ENCODE peak calls at places on chromosomes 11 and 22, in nine cellular contexts. D, Y, A, F, O, K, R, S and E are unnamed samples.

GRCh38 chr22:42313804-42314581 is 43.5 kb upstream of the TCF20 start:
- DNase-seq in K (no peak), O (no peak), A (peak), S (peak), Y (no peak), D (no peak), F (peak), R (peak), E (peak)

GRCh38 chr22:28442951-28443876 is 236.4 kb downstream of the TTC28 start:
- DNase-seq in D (no peak), K (peak), R (peak), Y (no peak), F (no peak), A (no peak), S (no peak), O (no peak), E (peak)

GRCh38 chr11:112162761-112163669 is 879 bp downstream of the IL18 start:
- DNase-seq in Y (no peak), K (peak), F (no peak), S (no peak), D (no peak), O (no peak), A (peak), R (no peak), E (no peak)

GRCh38 chr22:49960967-49961600 is 512 bp downstream of the PIM3 start:
- DNase-seq in K (peak), F (peak), D (no peak), S (no peak), Y (no peak), R (no peak), A (no peak), O (no peak), E (peak)

GRCh38 chr11:20360650-20361049 is 2.9 kb upstream of the HTATIP2 start:
- DNase-seq in D (no peak), K (peak), F (peak), S (peak), O (no peak), A (peak), Y (no peak), R (peak), E (peak)

GRCh38 chr11:65611028-65611757 is 2.8 kb downstream of the MAP3K11 start:
- DNase-seq in S (no peak), F (no peak), D (no peak), Y (no peak), R (no peak), O (no peak), K (no peak), A (no peak), E (no peak)

GRCh38 chr11:46304605-46305004 is 27.1 kb downstream of the CREB3L1 start:
- DNase-seq in O (no peak), Y (no peak), S (no peak), A (no peak), D (no peak), R (no peak), K (no peak), F (no peak), E (no peak)

GRCh38 chr11:127639916-127640315 is 639.3 kb upstream of the KIRREL3 start:
- DNase-seq in R (no peak), O (no peak), S (no peak), Y (no peak), F (no peak), D (no peak), K (no peak), A (no peak), E (no peak)

GRCh38 chr11:207213-208176 is at the start of the genes BET1L and RIC8A:
- DNase-seq in O (peak), K (peak), D (peak), R (peak), S (peak), Y (peak), A (peak), F (peak), E (peak)

GRCh38 chr11:117551761-117552343 is 224.2 kb downstream of the CEP164 start:
- DNase-seq in Y (no peak), R (no peak), D (no peak), F (no peak), O (no peak), S (no peak), K (no peak), A (no peak), E (no peak)

GRCh38 chr22:47381240-47381639 is 618.8 kb downstream of the TBC1D22A start:
- DNase-seq in A (no peak), O (no peak), D (no peak), S (no peak), R (no peak), K (no peak), Y (no peak), F (no peak), E (no peak)

GRCh38 chr11:104637652-104638170 is 260.5 kb downstream of the CASP12 start:
- DNase-seq in K (no peak), O (no peak), R (no peak), A (no peak), S (no peak), D (no peak), Y (no peak), F (no peak), E (no peak)

GRCh38 chr11:132784441-132784840 is 747.9 kb downstream of the OPCML start:
- DNase-seq in R (no peak), K (peak), Y (no peak), F (no peak), O (no peak), A (no peak), D (no peak), S (peak), E (no peak)